ENCODE peak calls at places on chromosomes 12 and 14, in nine cellular contexts. Y, N, K, V, M, T, X, F and Q are unnamed samples.

GRCh38 chr12:66665416-66665815 is 13.5 kb downstream of the GRIP1 start:
- DNase-seq in Y (no peak), N (no peak), K (peak), V (no peak), M (peak), T (no peak), X (no peak), F (no peak), Q (no peak)

GRCh38 chr12:54012631-54013398 is 4.0 kb downstream of the HOXC8 start:
- DNase-seq in Y (no peak), N (no peak), K (no peak), V (no peak), M (peak), T (no peak), X (no peak), F (no peak), Q (no peak)

GRCh38 chr12:14665354-14666348 is 30.7 kb downstream of the GUCY2C start:
- DNase-seq in Y (no peak), N (no peak), K (no peak), V (no peak), M (no peak), T (peak), X (no peak), F (no peak), Q (no peak)

GRCh38 chr14:87805315-87805723 is 187.7 kb downstream of the GALC start:
- DNase-seq in Y (peak), N (peak), K (no peak), V (peak), M (peak), T (no peak), X (peak), F (peak), Q (peak)

GRCh38 chr12:68800294-68800693 is 7.7 kb upstream of the MDM2 start:
- DNase-seq in Y (no peak), N (no peak), K (no peak), V (no peak), M (peak), T (no peak), X (no peak), F (peak), Q (no peak)

GRCh38 chr14:22213110-22213509 is 375.9 kb downstream of the DAD1 start:
- DNase-seq in Y (no peak), N (no peak), K (no peak), V (no peak), M (peak), T (no peak), X (no peak), F (no peak), Q (no peak)

GRCh38 chr12:82655751-82656150 is 31.0 kb upstream of the TMTC2 start:
- DNase-seq in Y (no peak), N (no peak), K (no peak), V (no peak), M (no peak), T (no peak), X (no peak), F (no peak), Q (no peak)

GRCh38 chr14:64388533-64389243 is 535 bp downstream of the MTHFD1 start:
- DNase-seq in Y (peak), N (no peak), K (peak), V (no peak), M (peak), T (no peak), X (peak), F (no peak), Q (peak)

GRCh38 chr12:108734200-108734906 is 3.0 kb upstream of the CORO1C start:
- DNase-seq in Y (no peak), N (peak), K (peak), V (peak), M (peak), T (peak), X (peak), F (peak), Q (no peak)

GRCh38 chr12:19643635-19644034 is 204.3 kb downstream of the AEBP2 start:
- DNase-seq in Y (no peak), N (peak), K (peak), V (no peak), M (peak), T (peak), X (peak), F (no peak), Q (no peak)

GRCh38 chr12:68839183-68840147 is 31.5 kb downstream of the MDM2 start:
- DNase-seq in Y (no peak), N (no peak), K (no peak), V (no peak), M (no peak), T (no peak), X (no peak), F (no peak), Q (no peak)

GRCh38 chr12:54977155-54977554 is 7.4 kb downstream of the TESPA1 start:
- DNase-seq in Y (no peak), N (no peak), K (peak), V (no peak), M (peak), T (no peak), X (peak), F (no peak), Q (no peak)

GRCh38 chr14:35337557-35338255 is 45.5 kb downstream of the PSMA6 start:
- DNase-seq in Y (no peak), N (no peak), K (no peak), V (no peak), M (no peak), T (no peak), X (no peak), F (no peak), Q (no peak)

GRCh38 chr12:46356655-46357437 is 15.7 kb downstream of the SLC38A2 start:
- DNase-seq in Y (no peak), N (no peak), K (no peak), V (no peak), M (peak), T (no peak), X (no peak), F (no peak), Q (no peak)

GRCh38 chr12:97159397-97159796 is 252.3 kb downstream of the NEDD1 start:
- DNase-seq in Y (no peak), N (peak), K (no peak), V (no peak), M (no peak), T (no peak), X (no peak), F (no peak), Q (no peak)

GRCh38 chr14:63996575-63997220 is 143.9 kb downstream of the SYNE2 start:
- DNase-seq in Y (no peak), N (no peak), K (no peak), V (no peak), M (no peak), T (no peak), X (peak), F (no peak), Q (no peak)

GRCh38 chr12:98838282-98838681 is 193.2 kb downstream of the APAF1 start:
- DNase-seq in Y (no peak), N (peak), K (no peak), V (no peak), M (no peak), T (no peak), X (no peak), F (no peak), Q (no peak)

GRCh38 chr14:61188936-61189808 is 92.0 kb downstream of the TMEM30B start:
- DNase-seq in Y (no peak), N (peak), K (no peak), V (peak), M (peak), T (no peak), X (peak), F (peak), Q (peak)

GRCh38 chr14:101398011-101398410 is 163.3 kb upstream of the DIO3 start:
- DNase-seq in Y (no peak), N (no peak), K (no peak), V (no peak), M (no peak), T (no peak), X (no peak), F (no peak), Q (no peak)

GRCh38 chr12:105924526-105925208 is 214.1 kb downstream of the NUAK1 start:
- DNase-seq in Y (no peak), N (no peak), K (no peak), V (no peak), M (no peak), T (no peak), X (no peak), F (no peak), Q (no peak)

GRCh38 chr12:130951636-130952035 is 2.1 kb upstream of the ADGRD1 start:
- DNase-seq in Y (no peak), N (no peak), K (no peak), V (no peak), M (no peak), T (no peak), X (no peak), F (no peak), Q (no peak)

GRCh38 chr12:108618079-108618952 is 15.4 kb downstream of the SELPLG start:
- DNase-seq in Y (peak), N (peak), K (no peak), V (peak), M (peak), T (peak), X (peak), F (peak), Q (peak)

GRCh38 chr12:6372403-6373003 is 2.9 kb downstream of the SCNN1A start:
- DNase-seq in Y (no peak), N (peak), K (peak), V (no peak), M (peak), T (peak), X (peak), F (no peak), Q (no peak)

GRCh38 chr12:51828951-51829581 is 19.5 kb downstream of the FIGNL2 start:
- DNase-seq in Y (no peak), N (no peak), K (no peak), V (no peak), M (no peak), T (no peak), X (no peak), F (no peak), Q (no peak)

GRCh38 chr12:27511723-27512045 is 12.3 kb upstream of the PPFIBP1 start:
- DNase-seq in Y (no peak), N (no peak), K (no peak), V (no peak), M (no peak), T (no peak), X (no peak), F (no peak), Q (no peak)

GRCh38 chr14:79581912-79582576 is 629.3 kb downstream of the DIO2 start:
- DNase-seq in Y (no peak), N (no peak), K (no peak), V (no peak), M (peak), T (no peak), X (peak), F (no peak), Q (no peak)

GRCh38 chr12:105069936-105070702 is 14.1 kb downstream of the ALDH1L2 start:
- DNase-seq in Y (no peak), N (no peak), K (no peak), V (no peak), M (no peak), T (no peak), X (no peak), F (no peak), Q (no peak)

GRCh38 chr12:119448737-119449136 is 114.2 kb downstream of the CCDC60 start:
- DNase-seq in Y (no peak), N (no peak), K (no peak), V (no peak), M (peak), T (no peak), X (no peak), F (no peak), Q (no peak)

GRCh38 chr12:91053951-91054715 is 3.7 kb downstream of the KERA start:
- DNase-seq in Y (no peak), N (no peak), K (no peak), V (no peak), M (peak), T (no peak), X (peak), F (peak), Q (no peak)

GRCh38 chr14:34059037-34059924 is 108.4 kb upstream of the EGLN3 start:
- DNase-seq in Y (no peak), N (no peak), K (no peak), V (no peak), M (no peak), T (no peak), X (no peak), F (no peak), Q (no peak)

GRCh38 chr14:104443391-104444158 is 136.0 kb upstream of the C14orf180 start:
- DNase-seq in Y (no peak), N (no peak), K (no peak), V (no peak), M (no peak), T (no peak), X (no peak), F (no peak), Q (no peak)

GRCh38 chr12:64240781-64241180 is 18.7 kb upstream of the KICS2 start:
- DNase-seq in Y (no peak), N (no peak), K (no peak), V (no peak), M (no peak), T (no peak), X (no peak), F (no peak), Q (no peak)

GRCh38 chr14:61535032-61535431 is 160.3 kb upstream of the HIF1A start:
- DNase-seq in Y (no peak), N (no peak), K (no peak), V (no peak), M (no peak), T (no peak), X (no peak), F (no peak), Q (no peak)

GRCh38 chr14:52877628-52878027 is 73.2 kb downstream of the FERMT2 start:
- DNase-seq in Y (no peak), N (no peak), K (no peak), V (no peak), M (no peak), T (no peak), X (no peak), F (no peak), Q (no peak)

GRCh38 chr12:68304626-68305025 is 27.5 kb downstream of the MDM1 start:
- DNase-seq in Y (no peak), N (no peak), K (no peak), V (no peak), M (peak), T (no peak), X (no peak), F (no peak), Q (no peak)